ENCODE peak calls at places on chromosomes 12 and 14, in four cellular contexts. J, Z, Y and B are unnamed samples.

GRCh38 chr14:56666716-56667115 is 87.1 kb downstream of the TMEM260 start:
- DNase-seq in J (no peak), Z (no peak), Y (no peak), B (no peak)

GRCh38 chr12:63151898-63152700 is 1.1 kb upstream of the AVPR1A start:
- DNase-seq in J (peak; percentile 88), Z (no peak), Y (peak; percentile 46), B (no peak)

GRCh38 chr14:21258889-21259787 is 10.1 kb downstream of the HNRNPC start:
- DNase-seq in J (no peak), Z (no peak), Y (no peak), B (no peak)

GRCh38 chr12:122326597-122326996 is 60.3 kb upstream of the VPS33A start:
- DNase-seq in J (no peak), Z (no peak), Y (no peak), B (no peak)

GRCh38 chr12:104143002-104143401 is 5.0 kb upstream of the NFYB start:
- DNase-seq in J (no peak), Z (no peak), Y (no peak), B (no peak)

GRCh38 chr14:75941030-75941429 is 40.8 kb downstream of the TGFB3 start:
- DNase-seq in J (no peak), Z (peak; percentile 95), Y (peak; percentile 34), B (peak; percentile 72)

GRCh38 chr14:36505892-36506731 is 13.9 kb downstream of the NKX2-1 start:
- DNase-seq in J (peak; percentile 82), Z (no peak), Y (no peak), B (no peak)

GRCh38 chr14:49105512-49105911 is 480.7 kb downstream of the RPS29 start:
- DNase-seq in J (no peak), Z (no peak), Y (no peak), B (no peak)

GRCh38 chr12:6968426-6968825 is 2.0 kb downstream of the PHB2 start:
- DNase-seq in J (no peak), Z (no peak), Y (no peak), B (no peak)
- H3K4me3 ChIP-seq in J (no peak overlapping the region), Z (no peak overlapping the region), Y (no peak overlapping the region), B (peak overlapping the region; percentile 90)

GRCh38 chr12:96166765-96167164 is 27.4 kb upstream of the ELK3 start:
- DNase-seq in J (no peak), Z (no peak), Y (no peak), B (no peak)
- H3K27ac ChIP-seq in J (no peak overlapping the region), Z (no peak overlapping the region), Y (no peak overlapping the region), B (no peak overlapping the region)

GRCh38 chr12:44584625-44585024 is 291.5 kb downstream of the NELL2 start:
- DNase-seq in J (no peak), Z (no peak), Y (no peak), B (no peak)

GRCh38 chr12:44582521-44582920 is 293.6 kb downstream of the NELL2 start:
- DNase-seq in J (no peak), Z (no peak), Y (no peak), B (no peak)

GRCh38 chr12:44581642-44582242 is 294.4 kb downstream of the NELL2 start:
- DNase-seq in J (peak; percentile 72), Z (no peak), Y (no peak), B (no peak)
- H3K4me1 ChIP-seq in J (peaks cover 47% of the 10 kb centered on the region), Z (no peaks in the 10 kb centered on the region), Y (no peaks in the 10 kb centered on the region), B (no peaks in the 10 kb centered on the region)

GRCh38 chr14:105486333-105486973 is at the start of gene CRIP1:
- DNase-seq in J (no peak), Z (no peak), Y (no peak), B (no peak)
- H3K4me3 ChIP-seq in J (peak within 1 kb of the TSS; percentile 42), Z (peak within 1 kb of the TSS; percentile 48), Y (no peak within 1 kb of the TSS), B (peak within 1 kb of the TSS; percentile 75)

GRCh38 chr12:98983647-98984046 is 338.6 kb downstream of the APAF1 start:
- DNase-seq in J (no peak), Z (no peak), Y (no peak), B (no peak)
- H3K27ac ChIP-seq in J (no peak overlapping the region), Z (no peak overlapping the region), Y (no peak overlapping the region), B (no peak overlapping the region)

DNA sequence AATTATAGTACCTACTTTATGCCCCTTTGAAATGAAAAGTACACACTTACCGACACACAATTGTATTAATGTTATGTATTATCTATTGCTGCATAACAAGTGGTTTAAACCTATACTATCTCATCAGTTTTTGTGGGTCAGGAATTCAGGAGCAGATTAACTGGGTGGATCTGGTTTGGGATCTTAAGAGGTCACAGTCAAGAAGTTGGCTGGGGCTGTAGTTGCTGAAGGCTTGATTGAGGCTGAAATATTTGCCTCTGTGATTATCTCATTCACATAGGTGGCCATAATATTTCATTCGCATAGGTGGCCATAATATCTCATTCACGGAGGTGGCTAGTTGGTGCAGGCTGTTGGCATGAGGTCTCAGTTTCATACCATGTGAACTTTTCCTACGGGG is 5.7 kb downstream of the METTL25 start:
- DNase-seq in J (no peak), Z (no peak), Y (no peak), B (no peak)
- H3K4me1 ChIP-seq in J (peaks cover 4% of the 10 kb centered on the region), Z (peaks cover 39% of the 10 kb centered on the region), Y (peaks cover 7% of the 10 kb centered on the region), B (peaks cover 29% of the 10 kb centered on the region)

DNA sequence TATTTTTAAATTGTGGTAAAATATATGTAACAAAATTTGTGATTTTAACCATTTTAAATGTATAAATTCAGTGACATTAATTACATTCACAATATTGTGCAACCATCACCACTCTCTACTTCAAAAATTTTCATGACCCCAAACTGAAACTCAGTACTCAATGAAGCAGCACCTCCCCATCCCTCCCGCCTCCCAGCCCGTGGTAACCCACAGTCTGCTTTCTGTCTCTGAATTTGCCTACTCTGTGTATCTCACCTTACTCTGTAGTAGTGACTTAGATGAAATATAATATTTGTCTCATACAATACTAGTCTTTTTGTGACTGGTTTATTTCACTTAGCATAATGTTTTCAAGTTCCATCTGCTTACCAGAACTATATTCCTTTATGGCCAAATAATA is 36.2 kb downstream of the EML1 start:
- DNase-seq in J (no peak), Z (no peak), Y (no peak), B (no peak)
- H3K4me3 ChIP-seq in J (no peak overlapping the region), Z (no peak overlapping the region), Y (no peak overlapping the region), B (no peak overlapping the region)

GRCh38 chr12:98738539-98738938 is 93.4 kb downstream of the APAF1 start:
- DNase-seq in J (no peak), Z (no peak), Y (no peak), B (no peak)
- H3K27ac ChIP-seq in J (no peak overlapping the region), Z (no peak overlapping the region), Y (no peak overlapping the region), B (no peak overlapping the region)

GRCh38 chr12:131007031-131007793 is 53.5 kb downstream of the ADGRD1 start:
- DNase-seq in J (peak; percentile 21), Z (peak; percentile 31), Y (no peak), B (peak; percentile 69)

GRCh38 chr12:131007794-131008460 is 54.2 kb downstream of the ADGRD1 start:
- DNase-seq in J (no peak), Z (no peak), Y (no peak), B (no peak)

GRCh38 chr12:131009595-131010270 is 56.0 kb downstream of the ADGRD1 start:
- DNase-seq in J (no peak), Z (no peak), Y (no peak), B (no peak)

GRCh38 chr12:131010376-131011131 is 56.8 kb downstream of the ADGRD1 start:
- DNase-seq in J (no peak), Z (no peak), Y (no peak), B (no peak)

DNA sequence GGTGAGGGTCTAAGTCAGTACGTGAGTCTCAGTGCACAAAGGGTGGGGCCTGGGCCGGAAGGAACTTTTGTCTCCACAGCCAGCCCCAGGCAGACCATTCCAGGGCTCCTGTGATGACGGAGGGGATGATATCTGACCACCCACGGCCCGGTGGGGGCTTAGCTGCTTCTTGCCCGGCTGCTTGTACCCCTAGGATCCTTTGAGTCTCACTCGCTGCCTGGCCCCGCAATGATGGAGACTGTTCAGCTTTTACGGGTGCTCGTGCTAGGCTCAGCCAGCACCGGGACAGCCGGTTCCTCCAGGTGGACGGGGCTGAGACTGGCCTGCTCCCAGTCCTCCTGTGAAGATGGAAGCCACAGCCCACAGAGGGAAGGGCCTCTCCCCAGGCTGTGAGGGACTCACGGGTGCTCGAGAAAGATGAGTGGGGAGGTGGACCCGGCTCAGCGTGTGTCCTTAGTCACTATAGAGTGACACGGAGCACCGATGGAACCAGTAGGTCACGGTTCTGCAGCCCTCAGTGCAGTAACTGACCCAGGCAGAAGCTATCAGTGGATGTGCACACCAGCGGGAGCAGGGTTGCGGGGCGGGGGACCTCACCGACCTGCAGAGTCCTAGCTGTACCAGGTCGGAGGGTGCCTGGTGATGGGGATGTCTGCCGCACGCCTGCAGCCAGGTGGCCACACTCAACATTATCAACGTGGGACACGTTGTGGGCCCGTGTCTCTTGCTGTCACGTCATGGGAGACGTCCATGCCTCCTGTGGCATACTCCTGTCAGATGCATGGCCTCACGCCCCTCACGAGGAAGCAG is 55.0 kb downstream of the ADGRD1 start:
- DNase-seq in J (no peak), Z (no peak), Y (no peak), B (no peak)
- H3K4me1 ChIP-seq in J (peaks cover 15% of the 10 kb centered on the region), Z (peaks cover 17% of the 10 kb centered on the region), Y (no peaks in the 10 kb centered on the region), B (peaks cover 7% of the 10 kb centered on the region)